ENCODE peak calls at places on chromosomes 11 and 22, in five cellular contexts. E is right lobe of liver, L is H1, R is Peyer's patch, U is uterus. J is an unnamed sample.

GRCh38 chr22:36287881-36288515 is 35.1 kb downstream of the APOL1 start:
- DNase-seq in U (no peak), E (no peak), L (no peak), R (no peak), J (no peak)

GRCh38 chr11:10858505-10859360 is 880 bp upstream of the ZBED5 start:
- DNase-seq in E (peak; percentile 75), L (no peak), R (peak; percentile 55), U (peak; percentile 66), J (peak; percentile 59)

GRCh38 chr11:113404859-113405430 is 17.4 kb downstream of the ANKK1 start:
- DNase-seq in E (no peak), U (no peak), R (no peak), L (no peak), J (no peak)

GRCh38 chr11:271316-271715 is 6.9 kb upstream of the NLRP6 start:
- DNase-seq in L (no peak), U (no peak), E (no peak), R (no peak), J (peak; percentile 96)

GRCh38 chr11:72771507-72771906 is 19.3 kb upstream of the ARAP1 start:
- DNase-seq in L (no peak), E (no peak), R (no peak), U (no peak), J (no peak)

GRCh38 chr11:65298655-65299179 is 15.9 kb upstream of the CDC42EP2 start:
- DNase-seq in U (peak; percentile 92), R (no peak), L (no peak), E (no peak), J (no peak)

GRCh38 chr11:44623321-44623715 is 57.9 kb downstream of the CD82 start:
- DNase-seq in U (peak; percentile 12), L (no peak), E (no peak), R (peak; percentile 15), J (no peak)

GRCh38 chr11:134571301-134571700 is 159.3 kb upstream of the B3GAT1 start:
- DNase-seq in U (no peak), E (no peak), L (no peak), R (no peak), J (no peak)

GRCh38 chr22:50186181-50186731 is 543 bp downstream of the TRABD start:
- DNase-seq in R (no peak), U (peak; percentile 40), L (no peak), E (no peak), J (no peak)
- H3K4me1 ChIP-seq in R (peaks cover 70% of the 10 kb centered on the region), U (peaks cover 35% of the 10 kb centered on the region), L (peaks cover 17% of the 10 kb centered on the region), E (peaks cover 44% of the 10 kb centered on the region), J (no peaks in the 10 kb centered on the region)

GRCh38 chr11:66316849-66317251 is at the start of gene CD248:
- DNase-seq in R (no peak), L (no peak), E (no peak), U (peak; percentile 81), J (no peak)

GRCh38 chr11:66315498-66315885 is 1.4 kb downstream of the CD248 start:
- DNase-seq in L (no peak), R (no peak), E (no peak), U (no peak), J (no peak)

GRCh38 chr11:66317322-66317765 is 500 bp upstream of the CD248 start:
- DNase-seq in R (peak; percentile 62), E (no peak), U (peak; percentile 65), L (no peak), J (no peak)

GRCh38 chr11:66314561-66315497 is 2.0 kb downstream of the CD248 start:
- DNase-seq in R (no peak), U (no peak), E (no peak), L (no peak), J (no peak)

GRCh38 chr11:66315921-66316811 is 678 bp downstream of the CD248 start:
- DNase-seq in L (no peak), R (no peak), U (peak; percentile 38), E (no peak), J (no peak)
- H3K4me3 ChIP-seq in L (no peak overlapping the region), R (peak overlapping the region; percentile 52), U (peak overlapping the region; percentile 24), E (peak overlapping the region; percentile 2), J (peak overlapping the region; percentile 19)

GRCh38 chr11:74992852-74993251 is 4.1 kb downstream of the NEU3 start:
- DNase-seq in U (no peak), L (no peak), E (no peak), R (no peak), J (no peak)

GRCh38 chr11:74988541-74989268 is at the start of gene NEU3:
- DNase-seq in E (peak; percentile 90), L (peak; percentile 63), R (peak; percentile 86), U (peak; percentile 71), J (peak; percentile 84)

GRCh38 chr11:74989269-74989655 is 529 bp downstream of the NEU3 start:
- DNase-seq in E (no peak), R (no peak), U (no peak), L (no peak), J (peak; percentile 25)

DNA sequence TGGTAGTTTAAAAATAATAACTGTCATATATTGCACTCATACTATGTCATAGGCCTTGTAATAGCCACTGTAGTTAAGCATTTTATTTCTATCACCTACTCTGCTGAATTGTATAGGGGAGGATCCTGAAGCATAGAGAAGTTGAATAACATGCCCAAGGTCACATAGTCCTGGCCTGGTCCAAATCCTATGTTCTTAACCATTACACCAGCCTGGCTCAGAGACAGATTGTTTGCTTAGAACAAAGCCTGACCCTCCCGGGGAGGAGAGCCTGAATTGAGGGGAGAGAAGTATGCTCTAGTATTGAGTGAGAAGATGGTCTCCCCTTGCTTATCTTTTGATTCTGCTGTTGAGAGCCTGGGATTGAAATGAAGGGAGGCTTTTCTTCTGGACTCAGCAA is 2.2 kb downstream of the NEU3 start:
- DNase-seq in U (no peak), R (no peak), E (no peak), L (no peak), J (no peak)
- H3K27ac ChIP-seq in U (no peak overlapping the region), R (no peak overlapping the region), E (no peak overlapping the region), L (no peak overlapping the region), J (no peak overlapping the region)

GRCh38 chr11:94784884-94785283 is 16.7 kb downstream of the AMOTL1 start:
- DNase-seq in L (no peak), R (no peak), E (no peak), U (no peak), J (no peak)

GRCh38 chr11:94785509-94785908 is 17.4 kb downstream of the AMOTL1 start:
- DNase-seq in R (no peak), U (no peak), L (no peak), E (no peak), J (no peak)

GRCh38 chr11:94780432-94780831 is 12.3 kb downstream of the AMOTL1 start:
- DNase-seq in L (no peak), E (no peak), U (no peak), R (no peak), J (no peak)

GRCh38 chr11:94782446-94782845 is 14.3 kb downstream of the AMOTL1 start:
- DNase-seq in U (no peak), E (no peak), L (no peak), R (no peak), J (no peak)

GRCh38 chr11:94781822-94782221 is 13.7 kb downstream of the AMOTL1 start:
- DNase-seq in R (no peak), E (no peak), L (no peak), U (no peak), J (no peak)
- H3K4me1 ChIP-seq in R (no peaks in the 10 kb centered on the region), E (peaks cover 6% of the 10 kb centered on the region), L (peaks cover 7% of the 10 kb centered on the region), U (no peaks in the 10 kb centered on the region), J (peaks cover 4% of the 10 kb centered on the region)

DNA sequence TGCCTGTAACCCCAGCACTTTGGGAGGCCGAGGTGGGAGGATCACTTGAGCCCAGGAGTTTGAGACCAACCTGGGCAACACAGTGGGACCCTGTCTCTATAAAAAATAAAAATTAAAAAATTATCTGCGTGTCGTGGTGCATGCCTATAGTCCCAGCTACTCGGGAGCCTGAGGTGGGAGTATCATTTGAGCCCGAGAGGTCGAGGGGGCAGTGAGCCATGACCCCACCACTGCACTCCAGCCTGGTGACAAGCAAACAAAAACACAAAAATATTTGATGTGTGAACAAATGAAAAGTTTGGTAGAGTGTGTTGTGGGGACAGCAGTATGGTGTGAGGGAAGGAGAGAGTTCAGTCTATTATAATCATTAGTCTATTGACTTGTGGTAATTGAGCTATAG is 90.8 kb upstream of the PARVA start:
- DNase-seq in R (no peak), E (no peak), L (no peak), U (no peak), J (no peak)
- H3K4me3 ChIP-seq in R (no peak overlapping the region), E (no peak overlapping the region), L (no peak overlapping the region), U (no peak overlapping the region), J (no peak overlapping the region)

GRCh38 chr22:21858025-21858764 is 9.2 kb downstream of the MAPK1 start:
- DNase-seq in U (no peak), E (no peak), L (no peak), R (no peak), J (peak; percentile 23)
- H3K27ac ChIP-seq in U (no peak overlapping the region), E (no peak overlapping the region), L (no peak overlapping the region), R (no peak overlapping the region), J (peak overlapping the region; percentile 45)

GRCh38 chr11:67417425-67417824 is 1.9 kb downstream of the CARNS1 start:
- DNase-seq in R (no peak), L (no peak), U (no peak), E (no peak), J (no peak)
- H3K4me1 ChIP-seq in R (peaks cover 33% of the 10 kb centered on the region), L (peaks cover 15% of the 10 kb centered on the region), U (peaks cover 14% of the 10 kb centered on the region), E (peaks cover 30% of the 10 kb centered on the region), J (peaks cover 2% of the 10 kb centered on the region)

GRCh38 chr22:37633082-37633692 is 6.3 kb upstream of the SH3BP1 start:
- DNase-seq in L (no peak), E (no peak), U (no peak), R (peak; percentile 78), J (no peak)
- H3K4me3 ChIP-seq in L (no peak overlapping the region), E (no peak overlapping the region), U (no peak overlapping the region), R (peak overlapping the region; percentile 18), J (no peak overlapping the region)

DNA sequence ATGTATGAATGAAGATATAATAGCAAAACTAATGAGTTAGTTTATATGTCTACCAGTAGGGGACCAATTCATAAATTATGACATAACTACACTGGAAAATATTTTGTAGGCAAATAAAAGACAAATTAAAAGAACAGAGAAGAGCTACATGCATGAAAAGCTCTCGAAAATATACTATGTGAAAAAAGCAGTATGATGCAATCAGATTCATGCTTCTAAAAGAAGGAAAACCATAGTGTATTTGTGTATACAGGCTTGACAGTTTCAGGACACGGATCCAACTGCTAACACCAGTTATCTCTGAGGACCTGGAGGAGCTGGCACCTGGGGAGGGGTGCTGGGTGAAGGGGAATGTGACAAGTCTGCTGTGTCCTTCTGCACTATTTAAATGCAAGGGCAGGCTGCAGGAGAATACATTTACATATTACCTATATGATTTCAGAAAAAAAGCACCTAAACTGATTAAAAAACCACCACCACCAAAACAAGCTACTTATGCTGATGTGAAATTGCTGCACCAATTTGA is 6.8 kb downstream of the SMCO4 start:
- DNase-seq in E (no peak), L (no peak), R (no peak), U (no peak), J (no peak)
- H3K27ac ChIP-seq in E (peak overlapping the region; percentile 80), L (no peak overlapping the region), R (no peak overlapping the region), U (no peak overlapping the region), J (no peak overlapping the region)